ENCODE peak calls at places on chromosomes 6 and 20, in six cellular contexts. Z is AG10803, J is A549, K is left ventricle myocardium inferior, E is cardiac muscle cell, C is AG04450. B is an unnamed sample.

GRCh38 chr6:147782302-147782701 is 273.8 kb downstream of the SAMD5 start:
- DNase-seq in Z (no peak), J (peak), K (no peak), E (no peak), C (peak), B (no peak)

GRCh38 chr20:57427239-57428127 is 36.3 kb downstream of the RBM38 start:
- DNase-seq in Z (no peak), J (no peak), K (no peak), E (no peak), C (no peak), B (no peak)

GRCh38 chr6:113959235-113959634 is 11.7 kb downstream of the HDAC2 start:
- DNase-seq in Z (no peak), J (no peak), K (no peak), E (no peak), C (no peak), B (no peak)

GRCh38 chr6:3403244-3404154 is 53.4 kb downstream of the SLC22A23 start:
- DNase-seq in Z (no peak), J (peak), K (no peak), E (peak), C (no peak), B (no peak)

GRCh38 chr6:37441651-37442050 is 8.6 kb downstream of the CMTR1 start:
- DNase-seq in Z (no peak), J (no peak), K (no peak), E (no peak), C (no peak), B (no peak)

GRCh38 chr6:797479-798077 is 104.6 kb upstream of the EXOC2 start:
- DNase-seq in Z (peak), J (peak), K (no peak), E (peak), C (peak), B (peak)

GRCh38 chr6:107275330-107275865 is 160.1 kb upstream of the BEND3 start:
- DNase-seq in Z (no peak), J (peak), K (no peak), E (peak), C (no peak), B (no peak)

GRCh38 chr6:110628330-110628729 is 151.9 kb upstream of the SLC22A16 start:
- DNase-seq in Z (peak), J (no peak), K (no peak), E (no peak), C (peak), B (no peak)

GRCh38 chr6:149259753-149260152 is 57.8 kb upstream of the TAB2 start:
- DNase-seq in Z (no peak), J (no peak), K (no peak), E (no peak), C (no peak), B (no peak)

GRCh38 chr6:100464910-100465700 is at the start of gene SIM1:
- DNase-seq in Z (peak), J (no peak), K (peak), E (peak), C (no peak), B (peak)

GRCh38 chr6:43606019-43606418 is 23.0 kb downstream of the GTPBP2 start:
- DNase-seq in Z (no peak), J (no peak), K (no peak), E (no peak), C (no peak), B (no peak)

GRCh38 chr20:46721476-46721875 is 12.0 kb downstream of the SLC2A10 start:
- DNase-seq in Z (no peak), J (no peak), K (no peak), E (no peak), C (no peak), B (no peak)

GRCh38 chr6:157984686-157985225 is 3.1 kb downstream of the SYNJ2 start:
- DNase-seq in Z (no peak), J (no peak), K (no peak), E (no peak), C (no peak), B (no peak)

GRCh38 chr6:55960344-55960743 is 85.0 kb upstream of the BMP5 start:
- DNase-seq in Z (no peak), J (no peak), K (no peak), E (no peak), C (no peak), B (no peak)

GRCh38 chr20:15772826-15773225 is 800.4 kb downstream of the KIF16B start:
- DNase-seq in Z (no peak), J (no peak), K (no peak), E (no peak), C (no peak), B (no peak)

GRCh38 chr20:11447371-11448100 is 470.2 kb upstream of the BTBD3 start:
- DNase-seq in Z (no peak), J (no peak), K (no peak), E (no peak), C (no peak), B (no peak)

GRCh38 chr20:25081065-25081729 is 744 bp downstream of the VSX1 start:
- DNase-seq in Z (no peak), J (no peak), K (no peak), E (peak), C (no peak), B (no peak)

GRCh38 chr6:86825436-86825835 is 111.9 kb upstream of the HTR1E start:
- DNase-seq in Z (no peak), J (no peak), K (no peak), E (no peak), C (no peak), B (no peak)

GRCh38 chr20:56899495-56899894 is 270.4 kb downstream of the TFAP2C start:
- DNase-seq in Z (no peak), J (no peak), K (no peak), E (no peak), C (no peak), B (no peak)

GRCh38 chr20:52379723-52380336 is 188.3 kb upstream of the ZFP64 start:
- DNase-seq in Z (peak), J (peak), K (peak), E (peak), C (no peak), B (peak)

GRCh38 chr6:169653691-169654090 is 48.1 kb downstream of the WDR27 start:
- DNase-seq in Z (no peak), J (no peak), K (no peak), E (no peak), C (no peak), B (no peak)

GRCh38 chr6:64505312-64505711 is 869.7 kb downstream of the PHF3 start:
- DNase-seq in Z (no peak), J (peak), K (no peak), E (peak), C (no peak), B (peak)

GRCh38 chr6:116884530-116884929 is 7.5 kb downstream of the RFX6 start:
- DNase-seq in Z (no peak), J (no peak), K (no peak), E (no peak), C (no peak), B (no peak)

GRCh38 chr6:89146748-89147715 is 1.2 kb downstream of the PM20D2 start:
- DNase-seq in Z (peak), J (peak), K (no peak), E (peak), C (no peak), B (peak)

GRCh38 chr20:1987826-1988225 is 6.0 kb downstream of the PDYN start:
- DNase-seq in Z (peak), J (no peak), K (no peak), E (no peak), C (no peak), B (no peak)

GRCh38 chr20:59933296-59933848 is at the start of gene SYCP2:
- DNase-seq in Z (peak), J (peak), K (peak), E (no peak), C (no peak), B (peak)

GRCh38 chr6:142945446-142946180 is 637 bp upstream of the HIVEP2 start:
- DNase-seq in Z (no peak), J (peak), K (no peak), E (peak), C (no peak), B (peak)

GRCh38 chr6:71289039-71289801 is 609 bp downstream of the OGFRL1 start:
- DNase-seq in Z (peak), J (peak), K (peak), E (peak), C (no peak), B (peak)

GRCh38 chr6:120058410-120058809 is 708.8 kb upstream of the MAN1A1 start:
- DNase-seq in Z (no peak), J (no peak), K (no peak), E (no peak), C (no peak), B (no peak)

GRCh38 chr6:3850451-3851203 is 1.5 kb downstream of the FAM50B start:
- DNase-seq in Z (no peak), J (no peak), K (no peak), E (no peak), C (no peak), B (peak)

GRCh38 chr6:14711704-14712397 is 534.0 kb upstream of the JARID2 start:
- DNase-seq in Z (no peak), J (no peak), K (no peak), E (no peak), C (no peak), B (no peak)

GRCh38 chr6:158772172-158772571 is 47.0 kb downstream of the EZR start:
- DNase-seq in Z (peak), J (no peak), K (no peak), E (no peak), C (no peak), B (no peak)

GRCh38 chr6:12170351-12171079 is 119.6 kb upstream of the EDN1 start:
- DNase-seq in Z (peak), J (no peak), K (no peak), E (no peak), C (no peak), B (no peak)

GRCh38 chr20:64055893-64056638 is 6.6 kb upstream of the SOX18 start:
- DNase-seq in Z (no peak), J (peak), K (peak), E (no peak), C (no peak), B (peak)

GRCh38 chr20:33521461-33521860 is 31.6 kb downstream of the CBFA2T2 start:
- DNase-seq in Z (no peak), J (no peak), K (no peak), E (no peak), C (no peak), B (no peak)

GRCh38 chr6:96520851-96521115 is 823 bp upstream of the UFL1 start:
- DNase-seq in Z (no peak), J (no peak), K (no peak), E (no peak), C (no peak), B (no peak)

GRCh38 chr20:43752561-43753301 is 25.9 kb upstream of the GTSF1L start:
- DNase-seq in Z (peak), J (no peak), K (no peak), E (no peak), C (no peak), B (peak)

GRCh38 chr20:43751167-43752050 is 24.6 kb upstream of the GTSF1L start:
- DNase-seq in Z (peak), J (no peak), K (no peak), E (no peak), C (peak), B (peak)

GRCh38 chr20:43749734-43750294 is 23.0 kb upstream of the GTSF1L start:
- DNase-seq in Z (peak), J (peak), K (peak), E (peak), C (no peak), B (peak)

GRCh38 chr20:43752051-43752360 is 25.2 kb upstream of the GTSF1L start:
- DNase-seq in Z (no peak), J (no peak), K (no peak), E (no peak), C (no peak), B (no peak)

DNA sequence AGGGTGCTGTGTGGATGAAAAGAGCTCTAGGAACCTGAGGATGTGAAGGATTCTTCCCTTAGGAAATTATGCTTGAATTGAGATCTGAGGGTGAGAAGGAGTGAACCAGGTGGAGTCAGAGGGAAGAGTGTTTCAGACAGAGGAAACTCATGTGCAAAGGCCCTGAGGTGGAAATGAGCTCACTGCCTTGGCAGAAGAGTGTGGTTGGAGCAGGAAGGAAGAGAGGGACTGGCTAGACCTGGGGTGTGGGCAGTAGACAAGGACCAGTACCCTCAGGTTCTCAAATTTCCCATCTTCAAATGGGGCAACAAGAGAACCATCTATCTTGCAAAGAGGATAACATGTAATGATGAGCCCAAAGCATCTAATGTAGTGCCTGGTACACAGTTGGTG is 24.0 kb upstream of the GTSF1L start:
- DNase-seq in Z (no peak), J (no peak), K (no peak), E (no peak), C (no peak), B (no peak)
- H3K4me3 ChIP-seq in Z (no peak), J (no peak), K (no peak), E (no peak), C (no peak), B (no peak)

GRCh38 chr6:39301606-39302005 is 12.6 kb downstream of the KCNK17 start:
- DNase-seq in Z (no peak), J (peak), K (no peak), E (no peak), C (no peak), B (peak)
- TF ChIP-seq CTCF in Z (peak), J (no peak), K (no peak), E (peak), C (peak), B (peak)

GRCh38 chr20:37525810-37526209 is 1.9 kb downstream of the BLCAP start:
- DNase-seq in Z (no peak), J (no peak), K (no peak), E (no peak), C (no peak), B (no peak)
- H3K4me3 ChIP-seq in Z (peak), J (no peak), K (peak), E (peak), C (peak), B (no peak)

DNA sequence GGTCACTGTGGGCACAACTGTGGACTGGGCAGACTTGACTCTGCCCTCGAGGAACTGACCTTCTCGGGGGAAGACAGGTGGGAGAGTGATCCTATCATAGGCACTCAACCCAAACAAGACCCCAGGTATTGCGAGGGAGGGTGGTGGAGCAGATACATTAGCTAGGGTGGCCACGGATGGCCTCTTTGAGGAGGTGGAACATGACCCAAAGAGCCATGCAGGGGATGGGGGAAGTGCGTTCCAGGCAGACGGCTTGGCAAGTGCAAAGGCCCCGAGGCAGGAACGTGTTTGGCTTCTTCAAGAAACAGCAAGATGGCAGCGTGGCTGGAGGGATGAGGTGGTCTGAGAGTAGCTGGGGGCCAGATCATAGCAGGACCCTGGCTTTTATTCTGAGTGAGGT is 167.6 kb downstream of the NFATC2 start:
- DNase-seq in Z (no peak), J (no peak), K (no peak), E (no peak), C (no peak), B (no peak)
- TF ChIP-seq CTCF in Z (no peak), J (no peak), K (no peak), E (no peak), C (no peak), B (no peak)